ENCODE peak calls at places on chromosomes 2 and 18, in five cellular contexts. T, O, S, L and E are unnamed samples.

GRCh38 chr2:191366199-191366598 is 121.0 kb downstream of the MYO1B start:
- DNase-seq in T (no peak), O (peak; percentile 76), S (no peak), L (peak; percentile 89), E (no peak)

GRCh38 chr2:172098287-172098649 is 4.4 kb downstream of the DLX2 start:
- DNase-seq in T (no peak), O (peak; percentile 38), S (no peak), L (no peak), E (no peak)

GRCh38 chr2:18476484-18476883 is 84.0 kb downstream of the RDH14 start:
- DNase-seq in T (no peak), O (no peak), S (no peak), L (no peak), E (no peak)

GRCh38 chr2:128300621-128301020 is 18.0 kb downstream of the HS6ST1 start:
- DNase-seq in T (no peak), O (no peak), S (no peak), L (no peak), E (no peak)

GRCh38 chr2:117936871-117937428 is 76.9 kb downstream of the CCDC93 start:
- DNase-seq in T (no peak), O (no peak), S (no peak), L (no peak), E (no peak)

GRCh38 chr2:226364217-226364616 is 435.4 kb downstream of the IRS1 start:
- DNase-seq in T (no peak), O (no peak), S (no peak), L (no peak), E (no peak)

GRCh38 chr18:56139792-56140254 is 498.6 kb downstream of the TXNL1 start:
- DNase-seq in T (no peak), O (peak; percentile 77), S (no peak), L (peak; percentile 96), E (no peak)

GRCh38 chr2:211141646-211142045 is 585.2 kb downstream of the CPS1 start:
- DNase-seq in T (no peak), O (no peak), S (no peak), L (peak; percentile 41), E (no peak)

GRCh38 chr2:112161431-112162145 is 23.4 kb downstream of the FBLN7 start:
- DNase-seq in T (no peak), O (no peak), S (no peak), L (no peak), E (no peak)

GRCh38 chr2:98500561-98500960 is 55.9 kb downstream of the INPP4A start:
- DNase-seq in T (no peak), O (no peak), S (no peak), L (no peak), E (no peak)

GRCh38 chr18:74546751-74547530 is 12.6 kb downstream of the CNDP1 start:
- DNase-seq in T (no peak), O (peak; percentile 88), S (peak; percentile 63), L (peak; percentile 19), E (no peak)

GRCh38 chr2:234533631-234534030 is 36.8 kb upstream of the ARL4C start:
- DNase-seq in T (no peak), O (no peak), S (no peak), L (no peak), E (no peak)

GRCh38 chr2:241010531-241011295 is 12.3 kb downstream of the SNED1 start:
- DNase-seq in T (no peak), O (no peak), S (no peak), L (no peak), E (no peak)

GRCh38 chr2:223529676-223530075 is 72.5 kb downstream of the SCG2 start:
- DNase-seq in T (no peak), O (no peak), S (no peak), L (peak; percentile 64), E (no peak)

GRCh38 chr2:237864030-237864931 is 4.9 kb downstream of the RAMP1 start:
- DNase-seq in T (no peak), O (no peak), S (no peak), L (peak; percentile 12), E (no peak)

GRCh38 chr2:196284901-196285589 is 113.7 kb upstream of the STK17B start:
- DNase-seq in T (no peak), O (peak; percentile 42), S (peak; percentile 57), L (peak; percentile 33), E (no peak)

GRCh38 chr2:225290723-225291400 is 108.6 kb upstream of the NYAP2 start:
- DNase-seq in T (no peak), O (no peak), S (no peak), L (no peak), E (no peak)

GRCh38 chr2:179569834-179570233 is 291.6 kb downstream of the ZNF385B start:
- DNase-seq in T (no peak), O (peak; percentile 78), S (no peak), L (peak; percentile 41), E (no peak)

GRCh38 chr2:85278361-85278760 is 49.4 kb downstream of the TGOLN2 start:
- DNase-seq in T (no peak), O (peak; percentile 68), S (no peak), L (peak; percentile 87), E (no peak)

GRCh38 chr2:60882971-60883753 is 1.8 kb downstream of the REL start:
- DNase-seq in T (no peak), O (peak; percentile 39), S (peak; percentile 75), L (peak; percentile 7), E (peak; percentile 22)

GRCh38 chr2:232672581-232672980 is 24.6 kb upstream of the GIGYF2 start:
- DNase-seq in T (no peak), O (no peak), S (no peak), L (no peak), E (no peak)

GRCh38 chr2:65630643-65631042 is 198.2 kb upstream of the SPRED2 start:
- DNase-seq in T (no peak), O (peak; percentile 72), S (no peak), L (peak; percentile 89), E (no peak)

GRCh38 chr2:216023055-216023648 is 9.8 kb upstream of the MREG start:
- DNase-seq in T (peak; percentile 42), O (peak; percentile 68), S (peak; percentile 62), L (peak; percentile 40), E (peak; percentile 64)

GRCh38 chr2:144995482-144995881 is 475.6 kb upstream of the ZEB2 start:
- DNase-seq in T (no peak), O (peak; percentile 62), S (no peak), L (no peak), E (no peak)

GRCh38 chr2:17830053-17831034 is 14.1 kb downstream of the MSGN1 start:
- DNase-seq in T (peak; percentile 82), O (peak; percentile 82), S (peak; percentile 89), L (peak; percentile 69), E (no peak)

GRCh38 chr2:70477473-70477872 is 76.2 kb downstream of the TGFA start:
- DNase-seq in T (no peak), O (no peak), S (no peak), L (no peak), E (no peak)

GRCh38 chr2:72095364-72095763 is 52.3 kb downstream of the CYP26B1 start:
- DNase-seq in T (no peak), O (no peak), S (no peak), L (no peak), E (no peak)

GRCh38 chr2:97697252-97698235 is 15.8 kb upstream of the ZAP70 start:
- DNase-seq in T (peak; percentile 71), O (peak; percentile 81), S (peak; percentile 85), L (peak; percentile 60), E (peak; percentile 90)

GRCh38 chr2:224440988-224441387 is 39.1 kb upstream of the FAM124B start:
- DNase-seq in T (no peak), O (peak; percentile 8), S (no peak), L (no peak), E (no peak)

GRCh38 chr18:45282101-45282812 is 333.0 kb upstream of the SLC14A2 start:
- DNase-seq in T (no peak), O (peak; percentile 27), S (no peak), L (peak; percentile 32), E (no peak)

GRCh38 chr18:73407506-73407905 is 539.7 kb upstream of the NETO1 start:
- DNase-seq in T (no peak), O (peak; percentile 14), S (no peak), L (peak; percentile 9), E (no peak)

GRCh38 chr2:186480991-186481390 is 5.1 kb upstream of the ZC3H15 start:
- DNase-seq in T (no peak), O (no peak), S (no peak), L (no peak), E (no peak)

GRCh38 chr2:186485871-186486650 is at the start of gene ZC3H15:
- DNase-seq in T (peak; percentile 95), O (peak; percentile 100), S (peak; percentile 97), L (peak; percentile 98), E (peak; percentile 95)

GRCh38 chr2:186484062-186484735 is 1.9 kb upstream of the ZC3H15 start:
- DNase-seq in T (no peak), O (no peak), S (no peak), L (no peak), E (no peak)

GRCh38 chr2:186486651-186487647 is 889 bp downstream of the ZC3H15 start:
- DNase-seq in T (no peak), O (peak; percentile 55), S (peak; percentile 68), L (peak; percentile 32), E (no peak)

DNA sequence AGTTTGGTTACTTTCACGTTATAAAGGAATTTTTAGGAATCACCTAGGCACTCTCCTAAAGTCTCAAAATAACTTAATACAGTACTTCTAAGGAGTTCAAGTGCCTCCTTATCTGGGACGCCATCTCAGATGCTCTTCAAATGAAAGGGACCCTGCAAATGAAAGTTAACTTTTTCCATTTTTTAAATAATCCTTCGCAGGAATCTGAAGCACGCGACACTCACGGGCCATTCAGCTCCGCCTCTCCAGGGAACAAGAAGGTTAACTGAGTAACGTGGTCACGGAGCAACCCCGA is 537 bp upstream of the ZC3H15 start:
- DNase-seq in T (no peak), O (no peak), S (no peak), L (no peak), E (no peak)
- H2AFZ ChIP-seq in T (peak overlapping the region; percentile 36), O (peak overlapping the region; percentile 93), S (peak overlapping the region; percentile 81), L (peak overlapping the region; percentile 89), E (peak overlapping the region; percentile 81)

GRCh38 chr2:229701716-229702115 is 12.6 kb downstream of the DNER start:
- DNase-seq in T (no peak), O (no peak), S (no peak), L (no peak), E (no peak)
- H3K79me2 ChIP-seq in T (no peaks in the 10 kb centered on the region), O (no peaks in the 10 kb centered on the region), S (no peaks in the 10 kb centered on the region), L (no peaks in the 10 kb centered on the region), E (no peaks in the 10 kb centered on the region)

DNA sequence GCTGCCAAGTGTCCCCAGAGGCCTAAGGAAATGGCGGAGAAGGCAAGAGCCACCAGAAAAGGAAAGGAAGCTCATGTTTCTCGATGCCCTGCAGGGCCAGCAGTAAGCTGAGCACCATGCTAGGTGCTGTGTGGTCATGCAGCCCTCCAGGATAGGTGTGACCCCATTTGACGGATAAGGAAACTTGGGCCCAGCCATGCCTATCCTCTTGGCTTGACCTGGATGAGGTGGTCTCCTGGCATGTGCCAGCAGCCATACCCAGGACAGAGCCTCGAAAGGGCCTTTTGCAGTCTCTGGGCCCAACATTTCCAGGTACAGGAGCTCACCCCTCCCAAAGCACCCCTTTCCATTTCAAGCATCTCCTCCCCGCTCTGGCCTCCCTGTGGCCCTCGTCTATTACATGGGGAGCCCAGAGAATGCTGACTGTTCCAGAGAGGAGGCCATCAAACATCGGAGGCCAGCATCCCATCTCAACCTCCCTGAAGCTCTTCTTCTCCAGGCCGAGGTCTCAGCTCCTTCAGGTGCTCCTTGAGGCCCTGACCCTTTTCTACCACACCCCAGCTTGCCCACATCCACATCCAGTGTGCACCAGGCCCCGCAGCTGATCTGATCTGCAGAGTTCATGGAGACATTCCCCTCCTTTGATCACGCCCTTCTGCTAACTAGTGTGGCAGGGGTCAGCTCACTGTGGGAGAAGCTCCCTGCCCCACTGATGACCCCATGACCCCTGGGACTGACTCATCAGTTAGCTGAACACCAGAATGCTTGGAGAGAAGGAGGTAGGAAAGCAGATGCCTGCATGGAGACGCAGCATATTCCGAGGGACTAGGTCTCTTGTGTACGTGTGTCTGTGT is 208.4 kb downstream of the TNS1 start:
- DNase-seq in T (no peak), O (no peak), S (no peak), L (no peak), E (no peak)
- H3K9ac ChIP-seq in T (no peak overlapping the region), O (no peak overlapping the region), S (no peak overlapping the region), L (no peak overlapping the region), E (no peak overlapping the region)

GRCh38 chr2:45652090-45653050 is 895 bp downstream of the PRKCE start:
- DNase-seq in T (no peak), O (peak; percentile 75), S (peak; percentile 64), L (peak; percentile 49), E (no peak)
- H2AFZ ChIP-seq in T (no peak overlapping the region), O (peak overlapping the region; percentile 82), S (peak overlapping the region; percentile 28), L (peak overlapping the region; percentile 32), E (peak overlapping the region; percentile 85)